ENCODE peak calls at places on chromosomes 11 and 22, in four cellular contexts. O is T-helper 2 cell, F is K562, Y is HuH-7. N is an unnamed sample.

GRCh38 chr11:66834943-66835342 is 8.3 kb upstream of the RCE1 start:
- DNase-seq in O (no peak), F (peak; percentile 71), Y (no peak), N (no peak)

GRCh38 chr11:126355324-126355925 is at the start of gene ST3GAL4:
- DNase-seq in O (peak; percentile 85), F (peak; percentile 98), Y (peak; percentile 95), N (peak; percentile 35)

GRCh38 chr11:125381499-125381898 is 114.6 kb downstream of the FEZ1 start:
- DNase-seq in O (no peak), F (no peak), Y (no peak), N (no peak)

GRCh38 chr22:28792491-28793383 is 7.6 kb downstream of the XBP1 start:
- DNase-seq in O (peak; percentile 58), F (no peak), Y (no peak), N (no peak)

GRCh38 chr11:45926536-45927331 is 4.3 kb downstream of the LARGE2 start:
- DNase-seq in O (no peak), F (no peak), Y (no peak), N (no peak)

GRCh38 chr11:24132471-24132870 is 364.4 kb upstream of the LUZP2 start:
- DNase-seq in O (no peak), F (no peak), Y (no peak), N (no peak)

GRCh38 chr11:134266841-134267251 is 9.3 kb upstream of the GLB1L3 start:
- DNase-seq in O (no peak), F (no peak), Y (no peak), N (no peak)

GRCh38 chr11:109747839-109748238 is 325.8 kb downstream of the C11orf87 start:
- DNase-seq in O (no peak), F (no peak), Y (no peak), N (no peak)